ENCODE peak calls at places on chromosomes 6 and 20, in four cellular contexts. S, Q, P and D are unnamed samples.

GRCh38 chr6:160051390-160051789 is 70.2 kb upstream of the SLC22A1 start:
- DNase-seq in S (no peak), P (no peak), Q (no peak), D (no peak)

GRCh38 chr6:16375828-16376227 is 137.4 kb downstream of the GMPR start:
- DNase-seq in S (no peak), P (peak), Q (no peak), D (no peak)

GRCh38 chr20:62618622-62619529 is 23.4 kb upstream of the SLCO4A1 start:
- DNase-seq in S (no peak), P (no peak), Q (no peak), D (no peak)

GRCh38 chr6:155248021-155249001 is 15.5 kb upstream of the CLDN20 start:
- DNase-seq in P (peak), S (no peak), Q (peak), D (peak)

GRCh38 chr6:25315194-25315593 is 36.0 kb downstream of the CARMIL1 start:
- DNase-seq in Q (no peak), S (no peak), P (no peak), D (no peak)

GRCh38 chr6:158707120-158707519 is 57.3 kb downstream of the SYTL3 start:
- DNase-seq in S (no peak), Q (no peak), P (peak), D (peak)

GRCh38 chr6:33297406-33297955 is 1.3 kb downstream of the RGL2 start:
- DNase-seq in P (peak), S (no peak), Q (no peak), D (peak)

GRCh38 chr6:118896339-118897136 is 2.6 kb downstream of the ASF1A start:
- DNase-seq in S (no peak), Q (peak), P (peak), D (peak)

GRCh38 chr6:105994522-105995402 is 91.4 kb upstream of the PRDM1 start:
- DNase-seq in P (peak), Q (no peak), S (no peak), D (no peak)

GRCh38 chr20:44004306-44004915 is 89.8 kb downstream of the TOX2 start:
- DNase-seq in Q (no peak), P (no peak), S (no peak), D (no peak)

GRCh38 chr6:80689700-80690099 is 583.2 kb downstream of the BCKDHB start:
- DNase-seq in P (no peak), S (no peak), Q (no peak), D (no peak)

GRCh38 chr20:1815502-1816085 is 79.6 kb upstream of the SIRPA start:
- DNase-seq in Q (no peak), S (no peak), P (peak), D (no peak)

GRCh38 chr6:168785720-168786511 is 344.9 kb downstream of the SMOC2 start:
- DNase-seq in S (no peak), Q (no peak), P (no peak), D (no peak)

GRCh38 chr6:148750826-148751225 is 4.0 kb downstream of the UST start:
- DNase-seq in Q (no peak), P (no peak), S (no peak), D (no peak)

GRCh38 chr20:3696200-3696599 is 14.4 kb upstream of the ADAM33 start:
- DNase-seq in P (no peak), Q (no peak), S (no peak), D (peak)

GRCh38 chr6:32941412-32941784 is 570 bp upstream of the HLA-DMB start:
- DNase-seq in S (no peak), Q (no peak), P (peak), D (no peak)

GRCh38 chr20:21613512-21613911 is 92.0 kb upstream of the PAX1 start:
- DNase-seq in S (no peak), Q (peak), P (no peak), D (no peak)

GRCh38 chr6:16239090-16239797 is 857 bp downstream of the GMPR start:
- DNase-seq in S (no peak), P (peak), Q (no peak), D (peak)

GRCh38 chr6:34301408-34301807 is 52.6 kb upstream of the SMIM29 start:
- DNase-seq in P (peak), S (no peak), Q (no peak), D (no peak)

GRCh38 chr6:155528982-155529453 is 73.4 kb upstream of the NOX3 start:
- DNase-seq in Q (peak), P (peak), S (no peak), D (no peak)

GRCh38 chr20:14336667-14337066 is 745 bp downstream of the FLRT3 start:
- DNase-seq in Q (peak), P (no peak), S (no peak), D (no peak)

GRCh38 chr20:7673841-7674240 is 266.4 kb downstream of the HAO1 start:
- DNase-seq in S (no peak), P (no peak), Q (no peak), D (no peak)

GRCh38 chr6:28515676-28516075 is at the start of gene GPX6:
- DNase-seq in P (no peak), S (no peak), Q (no peak), D (no peak)

GRCh38 chr6:168206186-168206585 is 113.4 kb downstream of the DACT2 start:
- DNase-seq in Q (no peak), P (no peak), S (no peak), D (no peak)

GRCh38 chr6:108107102-108107501 is 32.6 kb upstream of the OSTM1 start:
- DNase-seq in P (no peak), Q (no peak), S (no peak), D (no peak)

GRCh38 chr20:59977086-59977485 is 18.9 kb downstream of the CDH26 start:
- DNase-seq in Q (no peak), P (no peak), S (no peak), D (no peak)

GRCh38 chr6:98469146-98469545 is 365.2 kb upstream of the POU3F2 start:
- DNase-seq in S (no peak), P (no peak), Q (no peak), D (no peak)

GRCh38 chr20:24208652-24209051 is 220.1 kb upstream of the GGTLC1 start:
- DNase-seq in Q (peak), P (no peak), S (no peak), D (no peak)

GRCh38 chr6:142026471-142026870 is 106.3 kb upstream of the GJE1 start:
- DNase-seq in P (no peak), Q (no peak), S (no peak), D (no peak)

GRCh38 chr20:17852323-17852722 is 116.3 kb downstream of the SNX5 start:
- DNase-seq in P (no peak), S (no peak), Q (no peak), D (no peak)

GRCh38 chr6:157811476-157812173 is 11.4 kb upstream of the SNX9 start:
- DNase-seq in S (no peak), Q (no peak), P (peak), D (no peak)

GRCh38 chr6:167736486-167737204 is 90.1 kb upstream of the AFDN start:
- DNase-seq in S (no peak), P (no peak), Q (no peak), D (no peak)

GRCh38 chr6:12246900-12247299 is 43.3 kb upstream of the EDN1 start:
- DNase-seq in Q (no peak), P (no peak), S (no peak), D (no peak)

GRCh38 chr20:47380481-47380880 is 24.0 kb upstream of the ZMYND8 start:
- DNase-seq in P (no peak), Q (no peak), S (no peak), D (no peak)

GRCh38 chr6:96651816-96652215 is 88.9 kb downstream of the FHL5 start:
- DNase-seq in S (no peak), P (no peak), Q (no peak), D (no peak)

GRCh38 chr6:30263734-30264133 is 50.5 kb upstream of the TRIM26 start:
- DNase-seq in Q (no peak), P (no peak), S (no peak), D (no peak)

GRCh38 chr6:1947922-1948321 is 297.5 kb downstream of the GMDS start:
- DNase-seq in P (no peak), Q (no peak), S (no peak), D (no peak)

GRCh38 chr6:105345506-105345905 is 57.4 kb downstream of the PREP start:
- DNase-seq in Q (no peak), S (no peak), P (no peak), D (no peak)

DNA sequence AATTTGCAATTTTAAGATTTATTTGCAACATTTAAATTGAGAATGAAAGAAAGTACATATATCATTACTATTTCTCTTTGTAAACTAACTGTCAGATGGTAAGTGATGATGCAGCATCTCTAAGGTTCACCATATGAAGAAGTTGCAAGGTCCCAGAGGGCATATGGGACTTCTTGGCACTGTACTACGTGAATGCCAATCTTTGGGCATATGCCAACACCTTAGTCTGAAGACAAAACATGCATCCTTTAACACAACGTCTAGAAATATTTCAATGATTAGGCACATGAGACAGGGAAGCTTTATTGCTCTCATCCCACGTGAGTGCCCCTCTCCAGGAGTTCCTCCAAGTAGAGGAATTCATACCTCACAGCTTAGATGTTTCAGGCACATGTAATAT is 66.8 kb downstream of the CDK19 start:
- DNase-seq in P (no peak), S (no peak), Q (no peak), D (no peak)
- TF ChIP-seq JUN in P (no peak), S (no peak), Q (no peak), D (no peak)

GRCh38 chr6:3421763-3422456 is 34.9 kb downstream of the SLC22A23 start:
- DNase-seq in Q (no peak), P (peak), S (no peak), D (peak)

GRCh38 chr6:3421145-3421544 is 35.7 kb downstream of the SLC22A23 start:
- DNase-seq in P (no peak), S (no peak), Q (no peak), D (no peak)

GRCh38 chr6:3423439-3424184 is 33.2 kb downstream of the SLC22A23 start:
- DNase-seq in S (no peak), Q (no peak), P (no peak), D (no peak)

GRCh38 chr6:3424185-3424927 is 32.5 kb downstream of the SLC22A23 start:
- DNase-seq in S (no peak), P (no peak), Q (no peak), D (no peak)

GRCh38 chr6:3422457-3422816 is 34.4 kb downstream of the SLC22A23 start:
- DNase-seq in P (no peak), S (no peak), Q (no peak), D (no peak)
- TF ChIP-seq JUN in P (no peak), S (no peak), Q (no peak), D (no peak)

DNA sequence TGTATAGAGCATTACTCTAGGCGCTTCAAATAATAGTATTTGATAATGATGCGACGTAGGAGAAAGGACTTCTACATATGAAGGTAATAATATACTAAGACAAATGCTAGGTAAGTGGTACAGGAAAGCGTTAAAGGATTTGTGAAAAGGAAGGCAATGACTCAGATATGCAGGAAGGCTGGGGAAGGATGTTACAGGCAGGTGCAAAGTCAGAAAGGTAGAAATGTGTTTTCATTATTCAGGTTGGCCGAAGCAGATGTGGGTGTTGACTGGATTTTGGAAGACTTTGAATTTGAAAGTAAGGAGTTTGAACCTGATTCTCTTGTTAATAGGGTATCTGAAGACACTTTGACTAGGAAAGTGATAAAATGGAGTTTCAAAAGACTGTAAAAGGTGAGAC is 51.0 kb downstream of the STK4 start:
- DNase-seq in S (no peak), P (no peak), Q (no peak), D (no peak)
- TF ChIP-seq JUN in S (no peak), P (no peak), Q (no peak), D (no peak)

GRCh38 chr20:33653900-33654596 is 8.1 kb upstream of the C20orf144 start:
- DNase-seq in S (no peak), Q (no peak), P (no peak), D (no peak)
- TF ChIP-seq JUN in S (no peak), Q (no peak), P (no peak), D (no peak)

GRCh38 chr20:49356676-49357075 is 78.8 kb upstream of the ZNFX1 start:
- DNase-seq in P (no peak), Q (no peak), S (no peak), D (no peak)
- TF ChIP-seq JUN in P (no peak), Q (no peak), S (no peak), D (no peak)

DNA sequence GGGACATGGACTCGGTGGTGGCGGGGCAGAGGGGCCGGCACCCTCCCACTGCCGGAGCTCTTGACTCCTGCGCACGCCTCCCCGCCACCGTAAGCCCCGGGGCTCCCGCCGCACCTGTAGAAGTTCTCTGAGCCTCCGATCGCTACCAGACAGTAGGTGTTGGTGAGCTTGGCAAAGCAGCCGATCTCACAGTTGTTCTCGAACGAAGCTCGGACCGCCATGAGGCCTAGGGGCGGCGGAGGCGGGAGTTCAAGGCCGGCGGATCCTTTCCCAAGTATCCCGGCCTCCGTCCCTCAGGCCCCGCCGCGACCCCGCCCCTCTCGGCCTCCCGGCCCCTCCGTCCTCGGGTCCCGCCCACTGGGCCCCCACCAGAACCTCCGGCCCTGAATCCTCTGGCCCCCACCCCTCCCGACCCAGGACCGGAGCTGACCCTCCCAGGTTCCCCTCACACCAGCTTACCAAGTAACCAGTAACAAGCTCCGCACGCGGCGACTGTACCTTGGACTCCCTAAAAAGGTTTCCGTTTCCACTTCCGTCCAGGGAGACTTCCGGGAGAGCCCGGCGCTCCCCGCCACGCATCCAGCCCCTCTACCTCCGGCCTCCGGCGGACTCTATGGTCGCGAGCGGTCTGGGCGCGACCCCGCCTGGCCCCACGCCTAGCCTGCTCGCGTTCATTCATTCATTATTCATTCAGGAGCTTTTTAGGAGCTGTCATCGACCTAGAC is at the start of gene EIF6:
- DNase-seq in Q (peak), P (peak), S (peak), D (peak)
- TF ChIP-seq JUN in Q (no peak), P (no peak), S (no peak), D (peak)